ENCODE peak calls at places on chromosomes 4 and X, in four cellular contexts. One of them, this sample, is unnamed.
A peak's percentile ranks its signal among the peaks of the same experiment; 100 is the strongest.

GRCh38 chr4:148284526-148285193 is 157.6 kb downstream of the NR3C2 start:
- DNase-seq in K562: no peak
- DNase-seq in sigmoid colon: no peak
- DNase-seq in IMR-90: no peak
- DNase-seq in this sample: no peak

GRCh38 chrX:139725720-139726119 is 17.8 kb upstream of the MCF2 start:
- DNase-seq in K562: no peak
- DNase-seq in sigmoid colon: no peak
- DNase-seq in IMR-90: no peak
- DNase-seq in this sample: no peak

GRCh38 chrX:134718329-134719317 is 60.4 kb upstream of the PLAC1 start:
- DNase-seq in K562: peak; percentile 47
- DNase-seq in sigmoid colon: peak; percentile 77
- DNase-seq in IMR-90: peak; percentile 95
- DNase-seq in this sample: peak; percentile 76

GRCh38 chrX:129115104-129115503 is 408.2 kb downstream of the SMARCA1 start:
- DNase-seq in K562: peak; percentile 27
- DNase-seq in sigmoid colon: no peak
- DNase-seq in IMR-90: peak; percentile 8
- DNase-seq in this sample: peak; percentile 3

GRCh38 chr4:147799986-147800555 is 68.2 kb downstream of the ARHGAP10 start:
- DNase-seq in K562: no peak
- DNase-seq in sigmoid colon: no peak
- DNase-seq in IMR-90: no peak
- DNase-seq in this sample: no peak

GRCh38 chrX:73913580-73913979 is 350.6 kb downstream of the CHIC1 start:
- DNase-seq in K562: no peak
- DNase-seq in sigmoid colon: no peak
- DNase-seq in IMR-90: peak; percentile 43
- DNase-seq in this sample: no peak

GRCh38 chrX:39969099-39969825 is 128.5 kb downstream of the BCOR start:
- DNase-seq in K562: no peak
- DNase-seq in sigmoid colon: no peak
- DNase-seq in IMR-90: no peak
- DNase-seq in this sample: no peak

GRCh38 chrX:7316280-7316679 is 168.3 kb upstream of the PUDP start:
- DNase-seq in K562: no peak
- DNase-seq in sigmoid colon: no peak
- DNase-seq in IMR-90: no peak
- DNase-seq in this sample: peak; percentile 14

GRCh38 chr4:146134761-146135160 is 40.8 kb upstream of the LSM6 start:
- DNase-seq in K562: no peak
- DNase-seq in sigmoid colon: no peak
- DNase-seq in IMR-90: no peak
- DNase-seq in this sample: peak; percentile 18

GRCh38 chr4:115671581-115671980 is 558.2 kb upstream of the NDST4 start:
- DNase-seq in K562: no peak
- DNase-seq in sigmoid colon: no peak
- DNase-seq in IMR-90: no peak
- DNase-seq in this sample: no peak

GRCh38 chr4:177879851-177880250 is 437.6 kb upstream of the AGA start:
- DNase-seq in K562: no peak
- DNase-seq in sigmoid colon: peak; percentile 33
- DNase-seq in IMR-90: no peak
- DNase-seq in this sample: no peak
- TF ChIP-seq CTCF in K562: no peak
- TF ChIP-seq CTCF in sigmoid colon: no peak
- TF ChIP-seq CTCF in IMR-90: no peak
- TF ChIP-seq CTCF in this sample: no peak

GRCh38 chr4:2839060-2839459 is 4.6 kb upstream of the ADD1 start:
- DNase-seq in K562: no peak
- DNase-seq in sigmoid colon: no peak
- DNase-seq in IMR-90: no peak
- DNase-seq in this sample: no peak

GRCh38 chr4:2837904-2838496 is 5.6 kb upstream of the ADD1 start:
- DNase-seq in K562: no peak
- DNase-seq in sigmoid colon: peak; percentile 76
- DNase-seq in IMR-90: peak; percentile 39
- DNase-seq in this sample: no peak

GRCh38 chr4:2836391-2836859 is 7.2 kb upstream of the ADD1 start:
- DNase-seq in K562: no peak
- DNase-seq in sigmoid colon: peak; percentile 62
- DNase-seq in IMR-90: no peak
- DNase-seq in this sample: no peak

GRCh38 chr4:2835978-2836377 is 7.7 kb upstream of the ADD1 start:
- DNase-seq in K562: no peak
- DNase-seq in sigmoid colon: peak; percentile 58
- DNase-seq in IMR-90: no peak
- DNase-seq in this sample: no peak

DNA sequence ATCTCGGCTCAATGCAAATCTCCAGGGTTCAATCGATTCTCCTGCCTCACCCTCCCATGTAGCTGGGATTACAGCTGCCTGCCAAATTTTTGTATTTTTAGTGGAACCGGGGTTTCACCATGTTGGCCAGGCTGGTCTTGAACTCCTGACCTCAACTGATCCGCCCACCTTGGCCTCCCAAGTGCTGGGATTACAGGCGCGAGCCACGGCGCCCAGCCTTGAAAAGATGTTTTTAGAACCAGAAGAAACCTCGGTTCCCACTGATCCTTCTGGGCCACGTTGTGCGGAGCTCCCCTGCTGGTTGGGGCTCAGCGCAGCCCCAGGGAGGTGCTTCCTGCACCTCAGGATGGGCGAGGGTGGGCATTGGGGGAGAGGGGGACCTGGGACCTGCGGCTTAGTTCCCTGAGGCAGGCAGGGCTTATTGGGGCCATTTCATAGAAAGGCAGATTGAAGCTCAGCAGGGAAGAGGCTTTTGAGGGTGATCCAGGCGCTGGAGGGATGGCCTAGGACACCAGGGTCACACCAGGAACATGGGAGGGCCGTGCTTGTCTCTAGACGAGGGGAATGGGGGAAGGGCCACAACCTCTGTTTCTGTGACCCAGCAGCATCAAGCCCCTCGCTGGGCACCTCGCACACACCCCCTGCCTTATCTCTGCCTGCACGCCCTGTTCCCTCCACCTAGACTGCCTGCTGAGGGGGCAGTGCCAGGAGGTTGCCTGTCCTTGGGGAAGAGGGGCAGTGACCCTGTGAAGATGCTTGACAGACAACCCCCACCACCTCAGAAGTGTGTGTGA is 6.3 kb upstream of the ADD1 start:
- DNase-seq in K562: no peak
- DNase-seq in sigmoid colon: peak; percentile 57
- DNase-seq in IMR-90: no peak
- DNase-seq in this sample: no peak
- H3K27ac ChIP-seq in K562: no peak overlapping the region
- H3K27ac ChIP-seq in sigmoid colon: peak overlapping the region; percentile 72
- H3K27ac ChIP-seq in IMR-90: peak overlapping the region; percentile 18
- H3K27ac ChIP-seq in this sample: peak overlapping the region; percentile 54

GRCh38 chr4:154583677-154584076 is 6.9 kb downstream of the FGA start:
- DNase-seq in K562: no peak
- DNase-seq in sigmoid colon: no peak
- DNase-seq in IMR-90: no peak
- DNase-seq in this sample: no peak
- TF ChIP-seq CTCF in K562: no peak
- TF ChIP-seq CTCF in sigmoid colon: no peak
- TF ChIP-seq CTCF in IMR-90: no peak
- TF ChIP-seq CTCF in this sample: no peak

DNA sequence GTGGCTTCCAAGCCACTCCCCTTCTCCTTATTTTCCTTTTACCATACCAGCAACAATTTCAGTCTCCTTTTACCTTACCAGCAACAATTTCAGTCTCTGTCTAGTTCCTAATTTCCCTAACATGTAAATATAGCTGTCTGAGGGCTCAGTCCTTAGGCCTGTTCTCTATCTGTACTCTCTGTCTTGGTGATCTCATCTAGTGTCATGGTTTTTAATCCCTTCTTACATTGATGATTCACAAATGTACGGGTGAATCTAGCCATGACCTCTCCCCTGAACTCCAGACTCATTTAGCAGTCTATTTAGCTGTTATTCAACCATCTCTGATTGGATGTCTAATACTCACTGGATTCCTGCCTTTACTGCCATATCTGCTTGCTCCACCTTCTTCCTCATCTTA is 7.2 kb downstream of the IL15 start:
- DNase-seq in K562: no peak
- DNase-seq in sigmoid colon: no peak
- DNase-seq in IMR-90: peak; percentile 92
- DNase-seq in this sample: peak; percentile 88
- H3K27ac ChIP-seq in K562: no peak overlapping the region
- H3K27ac ChIP-seq in sigmoid colon: no peak overlapping the region
- H3K27ac ChIP-seq in IMR-90: no peak overlapping the region
- H3K27ac ChIP-seq in this sample: no peak overlapping the region

This sample was measured in RWPE1.